ENCODE peak calls at places on chromosomes 2 and 18, in four cellular contexts. M is H9, H is IMR-90, R is H1. K is an unnamed sample.

GRCh38 chr2:27071990-27072830 is 756 bp upstream of the OST4 start:
- DNase-seq in M (peak), H (peak), R (no peak), K (peak)

GRCh38 chr2:161036926-161037325 is 123.3 kb upstream of the TANK start:
- DNase-seq in H (no peak), R (no peak), M (no peak), K (no peak)

GRCh38 chr2:150531626-150532419 is 44.4 kb upstream of the RND3 start:
- DNase-seq in M (no peak), H (peak), R (no peak), K (no peak)

GRCh38 chr2:68747413-68747812 is 12.8 kb downstream of the ARHGAP25 start:
- DNase-seq in H (no peak), M (peak), R (no peak), K (no peak)

GRCh38 chr2:48248251-48248933 is 281.6 kb upstream of the STON1 start:
- DNase-seq in M (peak), R (peak), H (peak), K (peak)

GRCh38 chr2:240604291-240604938 is 17.9 kb downstream of the CAPN10 start:
- DNase-seq in H (peak), R (peak), M (peak), K (peak)

GRCh38 chr18:48749768-48750167 is 201.0 kb downstream of the SMAD7 start:
- DNase-seq in M (no peak), R (no peak), H (peak), K (no peak)

GRCh38 chr2:219521066-219521880 is 7.0 kb downstream of the ASIC4 start:
- DNase-seq in R (no peak), H (peak), M (peak), K (peak)

GRCh38 chr2:219425238-219426067 is 7.3 kb downstream of the DES start:
- DNase-seq in R (no peak), M (peak), H (no peak), K (no peak)

GRCh38 chr2:46276652-46277051 is 20.6 kb upstream of the EPAS1 start:
- DNase-seq in M (no peak), R (no peak), H (peak), K (peak)

GRCh38 chr18:40110455-40110854 is 1844.6 kb upstream of the PIK3C3 start:
- DNase-seq in M (no peak), R (no peak), H (no peak), K (no peak)

GRCh38 chr2:60070166-60070565 is 483.3 kb downstream of the BCL11A start:
- DNase-seq in M (no peak), R (no peak), H (no peak), K (no peak)

GRCh38 chr2:160952462-160952861 is 207.8 kb upstream of the TANK start:
- DNase-seq in M (no peak), R (no peak), H (peak), K (no peak)

GRCh38 chr2:165864353-165864752 is 70.3 kb upstream of the GALNT3 start:
- DNase-seq in H (no peak), M (no peak), R (no peak), K (peak)

GRCh38 chr18:24126155-24126947 is 12.5 kb upstream of the CABYR start:
- DNase-seq in H (peak), R (no peak), M (no peak), K (no peak)

GRCh38 chr2:228065686-228066085 is 115.8 kb downstream of the SPHKAP start:
- DNase-seq in M (no peak), R (no peak), H (no peak), K (no peak)

GRCh38 chr2:220273082-220273481 is 645.7 kb downstream of the SLC4A3 start:
- DNase-seq in H (no peak), R (no peak), M (no peak), K (no peak)

GRCh38 chr2:39530423-39530866 is 93.4 kb upstream of the MAP4K3 start:
- DNase-seq in M (no peak), H (peak), R (no peak), K (no peak)

GRCh38 chr2:171553858-171554257 is 31.6 kb downstream of the CYBRD1 start:
- DNase-seq in R (no peak), H (no peak), M (peak), K (peak)

GRCh38 chr2:232097260-232097659 is 135.7 kb downstream of the DIS3L2 start:
- DNase-seq in H (no peak), R (no peak), M (no peak), K (no peak)

GRCh38 chr18:6629635-6630140 is 99.8 kb upstream of the ARHGAP28 start:
- DNase-seq in H (peak), R (no peak), M (no peak), K (no peak)

GRCh38 chr2:39266139-39266805 is 22.5 kb upstream of the CDKL4 start:
- DNase-seq in H (peak), R (no peak), M (no peak), K (peak)

GRCh38 chr2:26086155-26086634 is 52.3 kb downstream of the RAB10 start:
- DNase-seq in R (no peak), H (peak), M (no peak), K (no peak)

GRCh38 chr18:50458796-50459195 is 84.0 kb downstream of the SKA1 start:
- DNase-seq in R (no peak), M (no peak), H (no peak), K (no peak)

DNA sequence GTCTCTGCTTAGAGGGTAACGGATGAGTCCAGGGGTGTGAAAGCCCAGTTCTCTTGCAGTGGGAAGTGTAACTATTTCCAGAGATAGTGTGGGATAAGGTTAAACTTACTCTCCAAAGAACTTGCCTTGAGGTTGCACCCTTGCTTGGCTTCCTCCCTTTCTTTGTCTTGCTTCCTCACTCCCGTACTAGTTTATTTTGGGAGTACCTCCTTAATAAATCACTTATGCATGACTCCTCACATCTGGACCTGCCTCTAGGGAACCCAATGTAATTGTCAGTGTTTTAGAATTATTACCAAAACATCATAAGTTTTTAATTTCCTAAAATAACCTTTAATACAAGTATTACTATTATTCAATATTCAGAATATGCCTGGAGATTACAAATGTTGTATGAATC is 35.2 kb downstream of the CPO start:
- DNase-seq in M (no peak), H (no peak), R (no peak), K (no peak)
- H3K56ac ChIP-seq in M (no peak), H (no peak), R (no peak), K (no peak)

DNA sequence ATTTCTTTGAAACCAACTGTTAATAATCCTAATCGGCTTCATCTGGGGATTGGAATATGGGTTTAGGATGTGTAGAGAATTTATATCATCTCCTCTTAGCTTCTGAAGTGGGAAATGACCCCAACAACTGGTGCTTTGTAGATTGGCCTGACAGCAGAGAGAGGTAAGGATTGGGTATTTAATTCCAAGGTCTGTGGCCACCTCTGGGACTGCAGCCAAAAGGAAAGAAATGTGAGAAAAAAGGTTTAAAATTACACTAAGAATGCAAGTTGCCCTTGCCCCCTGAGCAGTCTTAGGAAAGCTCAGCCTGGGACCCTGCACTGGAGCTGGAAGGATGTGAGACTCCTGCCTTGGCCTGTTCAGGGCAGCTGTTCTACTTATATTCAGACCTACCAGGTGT is 157.1 kb downstream of the FTCDNL1 start:
- DNase-seq in M (no peak), R (no peak), H (no peak), K (peak)
- H3K56ac ChIP-seq in M (no peak), R (no peak), H (no peak), K (no peak)

DNA sequence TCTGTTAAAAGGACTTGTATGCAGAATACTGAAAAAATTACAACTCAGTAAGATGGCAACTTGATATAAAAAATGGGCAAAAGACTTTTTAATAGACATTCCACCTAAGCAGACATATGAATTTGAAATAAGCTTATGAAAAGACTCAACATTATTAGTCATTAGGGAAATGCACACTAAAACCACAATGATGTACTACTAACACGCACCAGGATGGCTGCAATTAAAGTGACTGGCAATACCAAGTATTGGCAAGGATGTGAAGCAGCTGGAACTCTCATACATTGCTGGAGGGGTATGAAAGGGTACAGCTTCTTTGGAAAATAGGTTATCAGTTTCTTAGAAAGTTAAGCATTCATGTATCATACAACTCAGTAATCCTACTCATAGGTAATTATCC is 3.2 kb upstream of the ENOSF1 start:
- DNase-seq in H (peak), M (no peak), R (no peak), K (no peak)
- H3K56ac ChIP-seq in H (no peak), M (no peak), R (no peak), K (no peak)

DNA sequence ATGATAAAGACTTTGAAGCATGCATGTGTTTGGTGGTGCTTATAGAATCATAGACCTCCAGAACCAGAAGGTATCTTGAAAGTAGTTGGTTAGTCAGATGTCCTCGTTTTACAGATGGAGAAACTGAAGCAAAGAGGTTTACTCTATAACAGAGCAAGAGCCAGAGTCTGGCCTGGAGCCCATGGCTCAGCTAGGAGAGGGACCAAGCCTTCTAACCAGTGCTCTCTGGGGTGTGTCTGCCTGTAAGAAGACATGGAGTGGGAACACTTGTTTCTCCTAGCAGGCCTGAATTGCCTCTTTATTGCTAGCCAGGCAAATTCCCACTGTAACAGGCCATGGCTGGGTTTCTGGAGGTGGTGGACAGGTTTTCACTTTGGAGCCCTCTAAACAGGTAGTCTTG is 67.9 kb downstream of the CD8B2 start:
- DNase-seq in M (no peak), H (no peak), R (no peak), K (no peak)
- H3K56ac ChIP-seq in M (no peak), H (no peak), R (no peak), K (no peak)

GRCh38 chr2:110980613-110981062 is 140.1 kb upstream of the BCL2L11 start:
- DNase-seq in H (no peak), R (no peak), M (peak), K (no peak)

GRCh38 chr2:110977388-110977787 is 143.3 kb upstream of the BCL2L11 start:
- DNase-seq in H (no peak), M (no peak), R (no peak), K (no peak)

GRCh38 chr2:110978148-110978547 is 142.6 kb upstream of the BCL2L11 start:
- DNase-seq in R (no peak), H (no peak), M (no peak), K (no peak)

GRCh38 chr2:110979834-110980612 is 140.7 kb upstream of the BCL2L11 start:
- DNase-seq in H (no peak), M (peak), R (no peak), K (peak)

DNA sequence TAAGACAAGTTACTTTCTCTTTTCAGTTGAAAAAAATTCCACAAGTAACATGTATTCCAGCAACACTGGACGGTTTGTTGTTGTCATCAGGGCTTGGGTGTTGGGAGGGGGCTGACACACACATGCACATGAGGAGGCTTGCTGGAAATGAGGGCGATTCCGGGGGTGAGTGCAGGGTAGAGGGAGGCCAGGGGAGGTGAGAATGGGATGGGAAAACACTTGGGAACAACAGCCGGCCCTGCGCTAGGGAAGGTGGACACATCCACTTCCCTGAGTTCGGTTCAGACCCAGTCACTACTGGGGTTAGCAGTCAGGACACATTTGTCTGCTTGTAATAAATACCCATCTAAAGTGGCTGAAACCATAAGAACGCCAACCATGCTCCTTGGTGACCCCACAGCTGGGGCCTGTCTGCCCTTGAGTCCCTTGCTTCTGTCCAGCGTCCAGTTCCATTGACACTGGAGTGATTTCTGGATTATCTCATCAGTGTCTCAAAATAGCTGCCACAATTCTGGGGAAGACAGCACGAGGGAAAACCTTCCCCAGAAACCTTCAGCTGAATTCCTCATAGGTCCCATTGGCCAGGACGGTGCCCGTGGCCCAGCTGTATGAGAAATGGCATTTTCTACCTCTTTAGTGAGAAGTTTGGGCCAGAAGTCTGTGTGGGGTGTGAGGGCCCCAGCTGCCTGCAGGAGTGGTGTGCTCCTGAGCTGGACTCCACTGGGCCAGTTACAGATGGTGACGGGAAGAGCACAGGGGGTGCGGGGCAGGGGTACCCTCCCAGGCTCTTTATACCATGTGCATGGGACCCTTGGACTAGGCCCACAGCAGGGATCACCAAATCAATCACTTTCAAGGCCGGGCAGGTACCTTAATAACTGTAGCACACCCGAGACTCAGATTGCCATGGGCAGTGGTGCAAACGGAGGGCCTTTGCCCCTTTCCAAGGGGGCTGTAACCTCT is 141.6 kb upstream of the BCL2L11 start:
- DNase-seq in R (no peak), H (no peak), M (no peak), K (no peak)
- H3K56ac ChIP-seq in R (no peak), H (no peak), M (no peak), K (no peak)

K was measured in mesendoderm.